ENCODE peak calls at places on chromosomes 2 and 18, in six cellular contexts. W is thoracic aorta, D is right lobe of liver, T is esophagus squamous epithelium, H is colonic mucosa, M is body of pancreas. R is an unnamed sample.

GRCh38 chr2:50786345-50786744 is 245.6 kb downstream of the NRXN1 start:
- DNase-seq in W (no peak), D (no peak), T (no peak), H (no peak), M (no peak), R (no peak)

GRCh38 chr18:9648431-9649163 is 34.2 kb upstream of the PPP4R1 start:
- DNase-seq in W (no peak), D (no peak), T (no peak), H (no peak), M (no peak), R (no peak)

GRCh38 chr18:21255211-21255610 is 13.2 kb downstream of the GREB1L start:
- DNase-seq in W (no peak), D (no peak), T (no peak), H (no peak), M (no peak), R (no peak)

GRCh38 chr18:43322133-43322532 is 44.8 kb upstream of the SYT4 start:
- DNase-seq in W (no peak), D (no peak), T (no peak), H (no peak), M (no peak), R (no peak)

GRCh38 chr18:65721634-65722033 is 29.2 kb upstream of the CDH7 start:
- DNase-seq in W (no peak), D (no peak), T (no peak), H (no peak), M (no peak), R (no peak)

GRCh38 chr18:51151568-51152511 is 45.6 kb downstream of the MEX3C start:
- DNase-seq in W (no peak), D (no peak), T (no peak), H (no peak), M (no peak), R (no peak)

GRCh38 chr2:230714122-230714453 is 1.4 kb downstream of the CAB39 start:
- DNase-seq in W (no peak), D (no peak), T (no peak), H (peak; percentile 36), M (no peak), R (no peak)

GRCh38 chr2:190948671-190949070 is 65.3 kb downstream of the STAT1 start:
- DNase-seq in W (no peak), D (no peak), T (no peak), H (no peak), M (no peak), R (no peak)

GRCh38 chr2:71781695-71782228 is 328.4 kb downstream of the DYSF start:
- DNase-seq in W (no peak), D (no peak), T (no peak), H (no peak), M (no peak), R (no peak)

GRCh38 chr2:178317807-178318206 is 123.5 kb downstream of the OSBPL6 start:
- DNase-seq in W (no peak), D (no peak), T (no peak), H (no peak), M (no peak), R (no peak)

GRCh38 chr2:239813261-239814135 is 211.6 kb downstream of the NDUFA10 start:
- DNase-seq in W (no peak), D (peak; percentile 38), T (no peak), H (no peak), M (no peak), R (no peak)

GRCh38 chr18:8951491-8951890 is 151.0 kb upstream of the NDUFV2 start:
- DNase-seq in W (no peak), D (no peak), T (no peak), H (no peak), M (no peak), R (no peak)

GRCh38 chr2:227745594-227745993 is at the start of gene SCYGR8:
- DNase-seq in W (no peak), D (no peak), T (no peak), H (no peak), M (no peak), R (no peak)

GRCh38 chr2:240956161-240956934 is 42.1 kb upstream of the SNED1 start:
- DNase-seq in W (no peak), D (no peak), T (no peak), H (no peak), M (no peak), R (peak; percentile 29)

GRCh38 chr2:113848758-113849460 is 41.0 kb upstream of the ACTR3 start:
- DNase-seq in W (no peak), D (no peak), T (no peak), H (no peak), M (no peak), R (no peak)

GRCh38 chr2:74372674-74373073 is 7.4 kb downstream of the DCTN1 start:
- DNase-seq in W (no peak), D (no peak), T (no peak), H (no peak), M (no peak), R (no peak)

GRCh38 chr2:23502096-23502495 is 117.1 kb downstream of the KLHL29 start:
- DNase-seq in W (no peak), D (no peak), T (no peak), H (no peak), M (peak; percentile 41), R (no peak)

GRCh38 chr2:28802975-28803429 is 7.6 kb upstream of the SPDYA start:
- DNase-seq in W (no peak), D (no peak), T (no peak), H (no peak), M (no peak), R (no peak)

GRCh38 chr2:55986001-55986400 is 62.4 kb upstream of the EFEMP1 start:
- DNase-seq in W (no peak), D (no peak), T (no peak), H (no peak), M (no peak), R (no peak)

GRCh38 chr2:119790466-119790865 is 30.7 kb downstream of the PTPN4 start:
- DNase-seq in W (no peak), D (no peak), T (no peak), H (no peak), M (no peak), R (no peak)

GRCh38 chr2:11758187-11758586 is 11.8 kb downstream of the LPIN1 start:
- DNase-seq in W (no peak), D (no peak), T (no peak), H (no peak), M (no peak), R (no peak)
- TF ChIP-seq CTCF in W (no peak), D (no peak), T (no peak), H (no peak), M (no peak), R (no peak)

GRCh38 chr18:14767474-14767873 is 19.5 kb downstream of the ANKRD30B start:
- DNase-seq in W (no peak), D (no peak), T (no peak), H (no peak), M (no peak), R (no peak)
- H3K27ac ChIP-seq in W (no peak overlapping the region), D (no peak overlapping the region), T (no peak overlapping the region), H (no peak overlapping the region), M (no peak overlapping the region), R (no peak overlapping the region)

DNA sequence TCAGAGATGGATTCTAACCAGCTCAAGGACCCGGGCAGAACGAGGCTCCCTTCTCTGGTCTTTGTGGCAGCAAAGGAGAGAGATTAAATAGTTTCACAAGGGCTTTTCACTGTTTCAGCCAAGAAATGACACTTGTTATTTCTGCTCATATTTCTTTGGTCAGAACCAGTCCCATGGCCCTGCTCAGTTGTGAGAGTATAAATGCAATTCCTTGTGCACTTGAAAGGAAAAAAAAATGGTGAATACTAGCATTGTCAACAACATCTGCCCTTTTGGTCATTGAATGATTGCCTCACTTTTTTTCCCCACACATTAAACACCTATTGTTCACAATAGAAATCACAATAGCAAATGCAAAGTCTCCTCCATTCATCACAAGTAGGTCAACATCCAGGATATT is 104.4 kb downstream of the RDH14 start:
- DNase-seq in W (no peak), D (no peak), T (no peak), H (no peak), M (no peak), R (no peak)
- H3K4me3 ChIP-seq in W (peak overlapping the region; percentile 33), D (no peak overlapping the region), T (no peak overlapping the region), H (no peak overlapping the region), M (no peak overlapping the region), R (no peak overlapping the region)

DNA sequence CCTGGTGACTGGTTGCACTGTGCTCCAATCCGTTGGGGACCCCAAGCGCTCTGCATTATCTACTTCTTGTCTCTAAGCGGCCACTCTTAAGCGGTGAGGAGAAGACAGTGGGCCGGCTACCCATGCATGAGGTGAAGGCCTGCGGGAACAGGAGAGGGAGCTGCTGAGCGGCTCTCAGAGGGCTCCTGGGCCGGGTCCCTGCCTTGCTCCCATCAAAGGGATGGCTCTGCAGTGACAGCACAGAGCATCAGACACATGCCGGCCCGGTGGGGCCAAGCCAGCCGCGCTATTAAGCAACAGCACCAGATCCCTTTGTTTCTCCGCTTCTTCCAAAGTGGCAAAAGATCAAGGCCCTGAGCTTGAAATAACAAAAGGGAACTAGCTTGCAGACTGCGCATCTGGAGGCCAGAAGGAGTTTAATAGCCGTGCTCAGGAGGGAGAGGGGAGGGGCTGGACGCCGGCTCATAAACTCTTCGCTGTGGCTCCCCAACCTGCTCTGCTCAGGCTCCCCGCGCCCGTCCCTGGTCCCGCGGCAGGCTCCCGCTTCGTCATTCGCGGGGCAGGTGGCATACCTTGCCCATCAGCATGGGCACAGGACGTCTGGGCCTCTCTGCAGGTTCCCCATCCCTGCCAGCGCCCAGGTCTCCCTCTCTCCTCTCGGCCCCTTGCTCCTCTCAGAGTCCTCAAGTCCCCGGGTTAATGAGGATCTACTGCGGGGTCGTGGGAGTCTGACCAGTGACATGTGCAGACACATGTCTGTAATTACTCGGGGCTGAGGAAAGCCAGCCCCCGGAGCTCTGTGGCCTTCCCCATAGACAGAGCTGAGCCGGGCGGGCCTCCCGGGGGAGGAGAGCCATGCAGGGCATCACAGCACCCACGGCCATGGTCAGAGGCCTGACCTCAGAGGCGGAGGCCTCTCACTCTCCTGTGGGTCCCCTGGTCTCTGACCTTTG is 96.7 kb downstream of the ASB1 start:
- DNase-seq in W (no peak), D (no peak), T (no peak), H (peak; percentile 23), M (no peak), R (no peak)
- TF ChIP-seq CTCF in W (no peak), D (no peak), T (peak; percentile 28), H (no peak), M (no peak), R (no peak)

R was measured in Peyer's patch.